ENCODE peak calls at places on chromosomes 4 and X, in five cellular contexts. Y is A549, B is HepG2, E is GM12878, K is K562. L is an unnamed sample.

GRCh38 chr4:19300213-19300612 is 951.5 kb upstream of the SLIT2 start:
- DNase-seq in Y (no peak), B (no peak), E (no peak), K (no peak), L (no peak)

GRCh38 chr4:70927502-70928139 is 25.5 kb downstream of the MOB1B start:
- DNase-seq in Y (no peak), B (no peak), E (no peak), K (no peak), L (peak)

GRCh38 chr4:98516042-98516440 is 142.4 kb downstream of the TSPAN5 start:
- DNase-seq in Y (peak), B (peak), E (no peak), K (peak), L (no peak)

GRCh38 chr4:24853142-24853541 is 57.8 kb downstream of the SOD3 start:
- DNase-seq in Y (peak), B (peak), E (no peak), K (no peak), L (no peak)

GRCh38 chrX:30212172-30212571 is 3.2 kb upstream of the MAGEB2 start:
- DNase-seq in Y (no peak), B (no peak), E (no peak), K (no peak), L (no peak)

GRCh38 chr4:21775703-21776102 is 172.9 kb downstream of the KCNIP4 start:
- DNase-seq in Y (no peak), B (no peak), E (no peak), K (no peak), L (no peak)

GRCh38 chrX:44914532-44915198 is 41.7 kb downstream of the KDM6A start:
- DNase-seq in Y (no peak), B (no peak), E (no peak), K (no peak), L (no peak)

GRCh38 chr4:86976801-86977485 is 42.1 kb downstream of the AFF1 start:
- DNase-seq in Y (no peak), B (no peak), E (no peak), K (no peak), L (no peak)

GRCh38 chr4:2497931-2498330 is 29.0 kb downstream of the RNF4 start:
- DNase-seq in Y (no peak), B (no peak), E (peak), K (no peak), L (no peak)

GRCh38 chrX:19889582-19890342 is 2.4 kb upstream of the SH3KBP1 start:
- DNase-seq in Y (peak), B (peak), E (peak), K (peak), L (no peak)

GRCh38 chr4:32161382-32161781 is 1441.2 kb downstream of the PCDH7 start:
- DNase-seq in Y (no peak), B (no peak), E (no peak), K (no peak), L (no peak)

GRCh38 chr4:169032883-169033645 is 23.0 kb upstream of the CBR4 start:
- DNase-seq in Y (no peak), B (no peak), E (no peak), K (no peak), L (no peak)

GRCh38 chr4:7970031-7970946 is 30.6 kb upstream of the AFAP1 start:
- DNase-seq in Y (peak), B (peak), E (no peak), K (no peak), L (no peak)

GRCh38 chrX:30414144-30414543 is 105.0 kb upstream of the NR0B1 start:
- DNase-seq in Y (peak), B (no peak), E (no peak), K (no peak), L (no peak)

GRCh38 chr4:3340703-3341088 is 47.9 kb downstream of the RGS12 start:
- DNase-seq in Y (peak), B (no peak), E (no peak), K (no peak), L (no peak)

GRCh38 chrX:68571292-68572256 is 72.7 kb downstream of the YIPF6 start:
- DNase-seq in Y (peak), B (no peak), E (peak), K (peak), L (no peak)

GRCh38 chr4:73705056-73705432 is 35.3 kb upstream of the CXCL8 start:
- DNase-seq in Y (peak), B (no peak), E (no peak), K (no peak), L (peak)

GRCh38 chr4:173461170-173461569 is 62.3 kb upstream of the SCRG1 start:
- DNase-seq in Y (no peak), B (no peak), E (no peak), K (no peak), L (no peak)

GRCh38 chr4:84848432-84848831 is 118.1 kb downstream of the WDFY3 start:
- DNase-seq in Y (no peak), B (no peak), E (no peak), K (no peak), L (no peak)

GRCh38 chr4:110663206-110663605 is 40.3 kb upstream of the PITX2 start:
- DNase-seq in Y (no peak), B (no peak), E (no peak), K (no peak), L (no peak)

GRCh38 chrX:14095702-14096101 is 66.0 kb upstream of the GEMIN8 start:
- DNase-seq in Y (peak), B (peak), E (peak), K (peak), L (peak)

GRCh38 chrX:38900719-38901118 is 99.5 kb downstream of the MID1IP1 start:
- DNase-seq in Y (no peak), B (no peak), E (no peak), K (no peak), L (no peak)

GRCh38 chr4:102869569-102870227 is 906 bp downstream of the CISD2 start:
- DNase-seq in Y (no peak), B (no peak), E (no peak), K (peak), L (peak)

GRCh38 chr4:153212755-153213154 is 8.5 kb downstream of the TRIM2 start:
- DNase-seq in Y (no peak), B (no peak), E (no peak), K (no peak), L (no peak)

GRCh38 chr4:40576651-40577480 is 52.8 kb downstream of the RBM47 start:
- DNase-seq in Y (peak), B (peak), E (peak), K (no peak), L (peak)

GRCh38 chr4:119080721-119081541 is 54.7 kb upstream of the MYOZ2 start:
- DNase-seq in Y (peak), B (peak), E (no peak), K (no peak), L (no peak)

GRCh38 chrX:93585661-93586060 is 87.7 kb downstream of the NAP1L3 start:
- DNase-seq in Y (no peak), B (no peak), E (no peak), K (no peak), L (no peak)

GRCh38 chr4:7821245-7822165 is 118.2 kb downstream of the AFAP1 start:
- DNase-seq in Y (no peak), B (no peak), E (no peak), K (no peak), L (no peak)

GRCh38 chr4:21476753-21477152 is 471.8 kb downstream of the KCNIP4 start:
- DNase-seq in Y (no peak), B (peak), E (no peak), K (no peak), L (peak)

GRCh38 chrX:34879361-34879760 is 63.2 kb upstream of the FAM47B start:
- DNase-seq in Y (peak), B (no peak), E (no peak), K (no peak), L (no peak)

GRCh38 chrX:17833954-17834353 is 27.1 kb downstream of the RAI2 start:
- DNase-seq in Y (no peak), B (no peak), E (no peak), K (no peak), L (no peak)

DNA sequence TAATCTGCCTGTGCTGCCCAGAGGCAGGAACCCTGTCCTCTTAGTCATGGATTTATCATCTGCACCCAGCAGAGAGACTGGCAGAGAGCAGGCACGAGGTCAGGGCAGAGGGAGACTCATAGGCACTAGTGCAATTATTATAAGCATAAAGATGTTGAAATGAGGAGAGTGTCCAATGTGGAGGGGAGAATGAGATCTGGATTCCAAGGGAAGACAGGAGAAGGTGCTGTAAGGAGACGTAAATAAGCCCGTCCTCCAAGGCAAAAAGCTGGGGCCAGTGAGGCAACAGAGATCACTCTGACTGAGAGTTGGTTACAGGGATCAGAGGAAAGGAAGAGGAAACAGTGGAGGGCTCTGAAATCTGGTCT is 406.2 kb downstream of the MAPK10 start:
- DNase-seq in Y (peak), B (no peak), E (no peak), K (no peak), L (no peak)
- TF ChIP-seq JUNB in Y (peak), B (no peak), E (no peak), K (no peak), L (no peak)

GRCh38 chrX:7420712-7421111 is 272.8 kb upstream of the PUDP start:
- DNase-seq in Y (no peak), B (no peak), E (no peak), K (no peak), L (peak)
- TF ChIP-seq JUNB in Y (no peak), B (no peak), E (no peak), K (no peak), L (no peak)

GRCh38 chr4:6125103-6125651 is 75.2 kb downstream of the JAKMIP1 start:
- DNase-seq in Y (no peak), B (no peak), E (no peak), K (no peak), L (no peak)
- TF ChIP-seq JUNB in Y (no peak), B (no peak), E (no peak), K (no peak), L (no peak)

DNA sequence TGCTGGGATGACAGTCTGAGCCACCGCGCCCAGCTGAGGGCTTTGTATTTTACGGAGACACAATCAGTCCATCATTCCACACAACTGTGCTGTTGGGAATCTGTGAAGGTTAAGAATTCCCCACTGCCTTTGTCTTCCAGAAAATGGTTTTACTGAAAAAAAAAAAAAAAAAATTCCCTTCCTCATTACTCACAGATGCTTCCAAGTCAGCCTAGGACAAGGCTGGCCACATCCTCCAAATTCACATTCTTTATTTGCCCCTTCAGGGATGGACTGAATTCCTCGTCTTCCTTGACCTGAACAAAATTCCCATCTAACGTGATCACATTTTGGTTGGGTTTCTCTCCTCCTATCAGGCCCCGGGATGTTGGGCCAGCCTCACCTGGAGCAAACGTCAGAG is 130.3 kb downstream of the DHRSX start:
- DNase-seq in Y (no peak), B (no peak), E (no peak), K (no peak), L (no peak)
- TF ChIP-seq JUNB in Y (no peak), B (no peak), E (no peak), K (no peak), L (no peak)

GRCh38 chr4:94352996-94353395 is 10.4 kb upstream of the HPGDS start:
- DNase-seq in Y (no peak), B (no peak), E (no peak), K (no peak), L (no peak)

GRCh38 chr4:94348705-94349104 is 6.1 kb upstream of the HPGDS start:
- DNase-seq in Y (no peak), B (no peak), E (no peak), K (no peak), L (no peak)

GRCh38 chr4:94345984-94346383 is 3.3 kb upstream of the HPGDS start:
- DNase-seq in Y (no peak), B (no peak), E (no peak), K (no peak), L (no peak)

GRCh38 chr4:94350095-94350494 is 7.5 kb upstream of the HPGDS start:
- DNase-seq in Y (no peak), B (no peak), E (no peak), K (no peak), L (no peak)

DNA sequence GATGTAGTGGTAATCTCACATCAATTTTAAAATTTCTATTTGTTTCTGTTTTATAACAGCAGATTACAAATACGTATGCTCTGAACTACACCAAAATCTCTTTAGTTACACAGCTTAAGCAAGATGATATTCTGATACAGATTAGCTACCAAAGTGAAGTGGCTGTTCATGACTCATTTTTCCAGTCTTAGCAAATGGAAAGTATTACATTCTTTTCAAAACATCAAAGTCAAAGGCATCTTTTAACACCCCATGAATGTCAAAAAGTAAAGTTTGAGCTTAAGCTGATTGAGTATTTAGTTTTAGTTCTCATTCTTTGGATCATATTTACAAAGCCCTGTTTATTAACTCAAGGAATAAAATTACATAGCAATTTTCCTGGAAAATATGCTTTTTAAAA is 6.6 kb upstream of the HPGDS start:
- DNase-seq in Y (no peak), B (no peak), E (no peak), K (no peak), L (no peak)
- TF ChIP-seq JUNB in Y (no peak), B (no peak), E (no peak), K (no peak), L (no peak)

GRCh38 chr4:180617203-180617602 is 1626.0 kb upstream of the TENM3 start:
- DNase-seq in Y (no peak), B (peak), E (no peak), K (no peak), L (peak)

GRCh38 chr4:180615746-180616145 is 1627.5 kb upstream of the TENM3 start:
- DNase-seq in Y (no peak), B (no peak), E (no peak), K (no peak), L (peak)

GRCh38 chr4:180618396-180618795 is 1624.8 kb upstream of the TENM3 start:
- DNase-seq in Y (no peak), B (no peak), E (no peak), K (no peak), L (no peak)
- TF ChIP-seq JUNB in Y (no peak), B (no peak), E (no peak), K (no peak), L (no peak)

L was measured in GM23338.